ENCODE peak calls at places on chromosomes 3 and 15, in four cellular contexts. J, V, X and W are unnamed samples.

GRCh38 chr3:46491089-46492070 is 6.4 kb upstream of the RTP3 start:
- DNase-seq in J (peak; percentile 16), V (no peak), X (no peak), W (no peak)

GRCh38 chr3:188881954-188882641 is 289.7 kb upstream of the TPRG1 start:
- DNase-seq in J (no peak), V (no peak), X (peak; percentile 50), W (no peak)

GRCh38 chr3:109275702-109276293 is 40.5 kb downstream of the DPPA2 start:
- DNase-seq in J (no peak), V (no peak), X (peak; percentile 64), W (no peak)

GRCh38 chr3:71495708-71496472 is 87.6 kb downstream of the FOXP1 start:
- DNase-seq in J (no peak), V (no peak), X (peak; percentile 77), W (no peak)

GRCh38 chr15:39118510-39118909 is 462.4 kb upstream of the THBS1 start:
- DNase-seq in J (no peak), V (no peak), X (no peak), W (no peak)

GRCh38 chr15:63238796-63239195 is 38.6 kb upstream of the APH1B start:
- DNase-seq in J (no peak), V (no peak), X (no peak), W (no peak)

GRCh38 chr3:187456268-187456667 is 88.1 kb downstream of the RTP4 start:
- DNase-seq in J (peak; percentile 56), V (no peak), X (no peak), W (peak; percentile 56)

GRCh38 chr3:191566469-191566868 is 105.5 kb downstream of the PYDC2 start:
- DNase-seq in J (no peak), V (no peak), X (no peak), W (no peak)

GRCh38 chr3:29889230-29889629 is 608.4 kb downstream of the RBMS3 start:
- DNase-seq in J (no peak), V (no peak), X (no peak), W (no peak)

GRCh38 chr3:30353711-30354467 is 252.5 kb upstream of the TGFBR2 start:
- DNase-seq in J (no peak), V (no peak), X (no peak), W (no peak)

GRCh38 chr3:143274291-143274690 is 154.7 kb downstream of the CHST2 start:
- DNase-seq in J (no peak), V (no peak), X (no peak), W (no peak)

GRCh38 chr3:117398166-117398954 is 688.8 kb downstream of the TUSC7 start:
- DNase-seq in J (no peak), V (no peak), X (no peak), W (no peak)

GRCh38 chr15:66588537-66588936 is 22.7 kb upstream of the LCTL start:
- DNase-seq in J (no peak), V (no peak), X (no peak), W (no peak)

GRCh38 chr3:39383913-39384664 is 919 bp downstream of the SLC25A38 start:
- DNase-seq in J (peak; percentile 95), V (peak; percentile 98), X (peak; percentile 93), W (peak; percentile 96)

GRCh38 chr15:28125673-28126651 is 26.8 kb upstream of the OCA2 start:
- DNase-seq in J (no peak), V (peak; percentile 66), X (peak; percentile 63), W (peak; percentile 66)

GRCh38 chr3:173586176-173586575 is 188.6 kb downstream of the NLGN1 start:
- DNase-seq in J (no peak), V (no peak), X (no peak), W (no peak)

GRCh38 chr3:157785071-157785826 is 282.0 kb upstream of the VEPH1 start:
- DNase-seq in J (no peak), V (no peak), X (peak; percentile 60), W (no peak)

GRCh38 chr3:161599702-161600101 is 103.1 kb downstream of the OTOL1 start:
- DNase-seq in J (no peak), V (no peak), X (peak; percentile 36), W (no peak)

GRCh38 chr3:133503409-133503808 is 70.1 kb upstream of the CDV3 start:
- DNase-seq in J (no peak), V (no peak), X (no peak), W (no peak)

GRCh38 chr3:33648793-33649192 is 69.3 kb downstream of the CLASP2 start:
- DNase-seq in J (no peak), V (no peak), X (no peak), W (no peak)

GRCh38 chr3:169171739-169172138 is 491.8 kb downstream of the MECOM start:
- DNase-seq in J (no peak), V (no peak), X (no peak), W (no peak)

GRCh38 chr15:98899266-98900021 is 108.1 kb downstream of the PGPEP1L start:
- DNase-seq in J (no peak), V (no peak), X (no peak), W (no peak)

GRCh38 chr3:51099794-51100542 is 285.1 kb upstream of the MANF start:
- DNase-seq in J (peak; percentile 26), V (no peak), X (peak; percentile 49), W (no peak)

GRCh38 chr15:52329150-52329549 is 33.5 kb upstream of the MYO5C start:
- DNase-seq in J (no peak), V (no peak), X (no peak), W (no peak)

GRCh38 chr3:178690571-178690970 is 154.3 kb downstream of the KCNMB2 start:
- DNase-seq in J (no peak), V (no peak), X (no peak), W (no peak)

GRCh38 chr3:96294143-96294542 is 520.3 kb upstream of the EPHA6 start:
- DNase-seq in J (no peak), V (no peak), X (no peak), W (no peak)

GRCh38 chr15:61038387-61038786 is 190.7 kb downstream of the RORA start:
- DNase-seq in J (no peak), V (no peak), X (peak; percentile 12), W (peak; percentile 79)

GRCh38 chr15:66943456-66944095 is 121.8 kb upstream of the SMAD3 start:
- DNase-seq in J (no peak), V (no peak), X (peak; percentile 82), W (no peak)

GRCh38 chr15:76376816-76377215 is 40.2 kb downstream of the ISL2 start:
- DNase-seq in J (no peak), V (no peak), X (no peak), W (no peak)

GRCh38 chr3:4401441-4401840 is 65.6 kb downstream of the SUMF1 start:
- DNase-seq in J (no peak), V (no peak), X (no peak), W (no peak)

GRCh38 chr15:88741046-88741445 is 62.2 kb upstream of the ACAN start:
- DNase-seq in J (no peak), V (no peak), X (no peak), W (no peak)

DNA sequence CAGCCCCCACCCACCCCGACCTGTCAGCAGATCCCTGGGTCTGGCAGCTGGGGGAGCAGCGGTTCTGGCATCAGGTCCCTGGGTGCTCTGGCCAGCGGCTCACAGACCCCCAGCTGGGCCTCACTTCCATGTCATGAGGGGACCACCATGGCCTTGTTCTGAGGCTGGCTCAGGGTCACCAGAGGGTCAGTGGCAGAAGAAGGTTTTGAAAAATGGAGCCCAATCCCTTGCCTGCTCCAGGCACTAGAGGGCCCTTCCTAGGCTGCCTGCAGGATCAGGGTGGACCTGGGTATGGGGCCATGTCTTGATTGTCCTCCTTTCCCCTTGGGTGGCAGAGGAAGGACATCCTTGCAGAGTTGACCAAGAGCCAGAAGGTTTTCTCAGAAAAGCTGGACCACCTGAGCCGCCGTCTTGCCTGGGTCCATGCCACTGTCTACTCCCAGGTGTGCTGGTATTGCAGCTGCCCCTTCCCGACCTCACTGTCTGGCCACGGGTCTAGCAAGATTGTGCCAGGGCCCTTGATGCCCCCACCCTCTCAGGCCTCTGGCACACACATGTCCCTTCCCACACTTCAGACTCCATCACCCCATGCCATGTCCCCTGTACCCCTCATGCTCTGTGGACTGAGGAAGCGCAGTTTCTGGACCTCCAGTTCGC is 12.9 kb downstream of the AMIGO3 start:
- DNase-seq in J (no peak), V (no peak), X (no peak), W (no peak)
- TF ChIP-seq POLR2A in J (no peak), V (no peak), X (no peak), W (no peak)

DNA sequence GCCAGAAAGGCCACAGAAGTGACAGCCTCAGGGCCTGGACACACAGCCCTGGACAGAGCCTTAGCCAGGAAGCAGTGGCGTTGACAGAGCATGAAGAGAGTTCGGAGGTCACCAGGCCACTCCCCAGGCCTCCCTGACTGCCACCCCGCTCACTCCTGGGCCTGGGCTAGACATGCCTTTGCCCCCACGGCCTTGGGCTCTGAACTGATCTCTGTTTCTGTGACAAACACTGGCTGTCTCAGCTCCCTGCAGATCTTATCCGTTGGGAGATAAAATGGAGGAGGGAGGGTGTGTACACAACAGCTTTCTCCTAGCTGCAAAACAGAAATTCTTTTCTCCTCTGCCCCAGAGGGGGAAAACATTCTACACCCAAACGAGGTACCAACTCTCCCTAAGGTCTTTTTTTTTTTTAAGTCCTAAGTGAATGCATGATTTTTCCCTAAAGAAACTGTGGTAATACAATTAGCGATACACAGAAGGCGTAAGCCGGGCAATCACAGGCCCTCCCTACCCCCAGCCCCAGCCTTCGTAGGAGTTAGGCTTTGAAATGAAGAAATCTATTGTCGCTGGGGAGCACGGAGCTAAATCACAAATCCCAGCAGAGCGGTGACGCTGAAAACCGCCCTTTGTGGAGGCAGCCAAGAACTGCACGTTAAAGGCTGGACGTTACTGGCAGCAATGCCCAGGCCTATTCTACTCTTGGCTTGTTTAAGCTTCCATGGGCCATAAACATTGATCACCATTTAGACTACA is 45.0 kb downstream of the SRGAP3 start:
- DNase-seq in J (no peak), V (no peak), X (no peak), W (no peak)
- TF ChIP-seq POLR2A in J (no peak), V (no peak), X (no peak), W (no peak)

GRCh38 chr3:11155341-11156025 is 1.2 kb downstream of the HRH1 start:
- DNase-seq in J (peak; percentile 59), V (peak; percentile 83), X (peak; percentile 78), W (peak; percentile 62)
- TF ChIP-seq POLR2A in J (no peak), V (no peak), X (no peak), W (no peak)

GRCh38 chr3:100400782-100401673 is at the start of the genes LNP1 and TOMM70:
- DNase-seq in J (peak; percentile 98), V (peak; percentile 99), X (peak; percentile 97), W (peak; percentile 97)
- TF ChIP-seq POLR2A in J (peak; percentile 71), V (no peak), X (peak; percentile 83), W (peak; percentile 67)

DNA sequence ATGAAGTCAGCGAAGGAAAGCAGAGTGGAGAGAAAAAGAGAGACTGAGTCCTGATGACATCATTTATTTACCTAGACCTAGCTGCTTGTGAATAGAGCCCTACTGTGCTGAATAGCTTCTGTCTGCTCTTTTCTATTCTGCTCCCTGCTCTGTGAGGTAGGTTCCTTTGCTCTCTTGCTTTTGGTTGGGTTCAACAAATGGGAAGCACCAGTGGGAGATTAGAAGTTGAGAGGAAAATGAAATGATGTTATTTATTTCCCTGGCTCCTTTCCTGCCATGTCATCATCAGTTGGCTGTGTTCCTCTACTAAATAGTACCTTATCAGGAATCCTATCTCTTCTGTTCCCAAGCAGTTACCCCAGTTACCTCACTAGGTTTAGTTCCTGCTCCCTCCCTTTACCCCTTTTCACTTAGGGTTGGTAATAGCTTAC is 23.5 kb downstream of the DTWD1 start:
- DNase-seq in J (no peak), V (no peak), X (no peak), W (no peak)
- TF ChIP-seq POLR2A in J (no peak), V (no peak), X (no peak), W (no peak)